ENCODE peak calls at places on chromosomes 13 and 19, in ten cellular contexts. Q, R, X, V, A, M, K, N, E and W are unnamed samples.

GRCh38 chr19:55273978-55274707 is 5.8 kb downstream of the HSPBP1 start:
- DNase-seq in Q (no peak), R (no peak), X (no peak), V (no peak), A (no peak), M (no peak), K (no peak), N (no peak), E (no peak), W (no peak)

GRCh38 chr19:2512523-2513431 is 36.9 kb downstream of the GADD45B start:
- DNase-seq in Q (no peak), R (no peak), X (no peak), V (no peak), A (no peak), M (no peak), K (no peak), N (no peak), E (no peak), W (no peak)

GRCh38 chr13:102198418-102199322 is 203.2 kb downstream of the FGF14 start:
- DNase-seq in Q (no peak), R (no peak), X (no peak), V (no peak), A (no peak), M (peak; percentile 50), K (no peak), N (no peak), E (no peak), W (no peak)

GRCh38 chr13:36548129-36548528 is 115.8 kb downstream of the CCNA1 start:
- DNase-seq in Q (no peak), R (no peak), X (no peak), V (no peak), A (no peak), M (no peak), K (no peak), N (no peak), E (no peak), W (no peak)

GRCh38 chr13:23598371-23598770 is 28.2 kb downstream of the TNFRSF19 start:
- DNase-seq in Q (no peak), R (no peak), X (no peak), V (no peak), A (no peak), M (no peak), K (no peak), N (no peak), E (no peak), W (no peak)

GRCh38 chr13:38662362-38662761 is 24.5 kb upstream of the FREM2 start:
- DNase-seq in Q (no peak), R (no peak), X (peak; percentile 66), V (no peak), A (no peak), M (peak; percentile 21), K (no peak), N (peak; percentile 56), E (no peak), W (no peak)

GRCh38 chr13:87942204-87942603 is 271.0 kb downstream of the SLITRK5 start:
- DNase-seq in Q (no peak), R (no peak), X (no peak), V (no peak), A (no peak), M (no peak), K (no peak), N (no peak), E (no peak), W (no peak)

GRCh38 chr19:45494261-45494916 is 2.5 kb downstream of the RTN2 start:
- DNase-seq in Q (no peak), R (no peak), X (no peak), V (no peak), A (no peak), M (no peak), K (no peak), N (no peak), E (no peak), W (no peak)

GRCh38 chr19:4012092-4012974 is 4.8 kb downstream of the PIAS4 start:
- DNase-seq in Q (no peak), R (no peak), X (no peak), V (no peak), A (no peak), M (no peak), K (no peak), N (no peak), E (no peak), W (no peak)

GRCh38 chr13:34587586-34587985 is 354.5 kb upstream of the NBEA start:
- DNase-seq in Q (no peak), R (no peak), X (no peak), V (no peak), A (no peak), M (no peak), K (no peak), N (no peak), E (peak; percentile 71), W (no peak)

GRCh38 chr19:30609656-30610270 is 237.6 kb downstream of the ZNF536 start:
- DNase-seq in Q (no peak), R (no peak), X (no peak), V (no peak), A (no peak), M (no peak), K (no peak), N (no peak), E (no peak), W (no peak)

GRCh38 chr13:112859128-112859816 is 109.7 kb upstream of the MCF2L start:
- DNase-seq in Q (no peak), R (no peak), X (no peak), V (no peak), A (no peak), M (no peak), K (no peak), N (no peak), E (no peak), W (no peak)

DNA sequence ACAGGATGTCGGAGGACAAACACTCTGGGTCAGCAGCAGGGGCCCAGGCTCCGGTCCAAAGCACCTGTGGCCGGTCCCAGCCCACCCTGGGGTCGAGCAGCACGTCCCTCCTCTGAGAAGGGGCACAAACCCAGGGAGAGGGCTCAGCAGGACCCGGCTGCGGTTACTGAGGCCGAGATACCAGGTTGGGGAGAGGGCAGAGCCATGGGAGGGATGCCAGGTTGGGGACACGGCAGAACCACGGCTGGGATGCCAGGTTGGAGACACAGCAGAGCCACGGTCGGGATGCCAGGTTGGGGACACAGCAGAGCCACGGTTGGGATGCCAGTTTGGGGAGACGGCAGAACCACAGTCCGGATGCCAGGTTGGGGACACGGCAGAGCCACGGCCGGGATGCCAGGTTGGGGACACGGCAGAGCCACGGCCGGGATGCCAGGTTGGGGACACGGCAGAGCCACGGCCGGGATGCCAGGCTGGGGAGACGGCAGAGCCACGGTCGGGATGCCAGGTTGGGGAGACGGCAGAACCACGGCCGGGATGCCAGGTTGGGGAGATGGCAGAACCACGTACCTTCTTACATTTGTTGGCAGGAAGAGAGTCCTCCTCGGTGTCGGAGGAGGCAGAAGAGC is 18.5 kb downstream of the MIER2 start:
- DNase-seq in Q (no peak), R (no peak), X (no peak), V (no peak), A (no peak), M (no peak), K (no peak), N (no peak), E (no peak), W (no peak)
- TF ChIP-seq CTCF in Q (no peak), R (no peak), X (no peak), V (no peak), A (no peak), M (no peak), K (no peak), N (no peak), E (no peak), W (no peak)

GRCh38 chr19:28705008-28705407 is 507.9 kb downstream of the UQCRFS1 start:
- DNase-seq in Q (peak; percentile 18), R (no peak), X (peak; percentile 80), V (peak; percentile 68), A (no peak), M (peak; percentile 83), K (no peak), N (peak; percentile 26), E (no peak), W (no peak)
- TF ChIP-seq CTCF in Q (peak; percentile 28), R (no peak), X (peak; percentile 72), V (peak; percentile 68), A (no peak), M (peak; percentile 82), K (no peak), N (peak; percentile 56), E (peak; percentile 65), W (peak; percentile 30)

GRCh38 chr13:73412933-73413332 is 354.1 kb downstream of the KLF5 start:
- DNase-seq in Q (no peak), R (no peak), X (no peak), V (no peak), A (no peak), M (peak; percentile 87), K (no peak), N (no peak), E (no peak), W (no peak)

GRCh38 chr13:73422973-73423372 is 364.2 kb downstream of the KLF5 start:
- DNase-seq in Q (no peak), R (no peak), X (no peak), V (no peak), A (no peak), M (no peak), K (no peak), N (no peak), E (no peak), W (no peak)

GRCh38 chr13:73421310-73421912 is 362.6 kb downstream of the KLF5 start:
- DNase-seq in Q (no peak), R (no peak), X (no peak), V (no peak), A (no peak), M (peak; percentile 100), K (no peak), N (no peak), E (no peak), W (no peak)

GRCh38 chr13:73416093-73416492 is 357.3 kb downstream of the KLF5 start:
- DNase-seq in Q (no peak), R (no peak), X (no peak), V (no peak), A (no peak), M (no peak), K (no peak), N (no peak), E (no peak), W (no peak)

DNA sequence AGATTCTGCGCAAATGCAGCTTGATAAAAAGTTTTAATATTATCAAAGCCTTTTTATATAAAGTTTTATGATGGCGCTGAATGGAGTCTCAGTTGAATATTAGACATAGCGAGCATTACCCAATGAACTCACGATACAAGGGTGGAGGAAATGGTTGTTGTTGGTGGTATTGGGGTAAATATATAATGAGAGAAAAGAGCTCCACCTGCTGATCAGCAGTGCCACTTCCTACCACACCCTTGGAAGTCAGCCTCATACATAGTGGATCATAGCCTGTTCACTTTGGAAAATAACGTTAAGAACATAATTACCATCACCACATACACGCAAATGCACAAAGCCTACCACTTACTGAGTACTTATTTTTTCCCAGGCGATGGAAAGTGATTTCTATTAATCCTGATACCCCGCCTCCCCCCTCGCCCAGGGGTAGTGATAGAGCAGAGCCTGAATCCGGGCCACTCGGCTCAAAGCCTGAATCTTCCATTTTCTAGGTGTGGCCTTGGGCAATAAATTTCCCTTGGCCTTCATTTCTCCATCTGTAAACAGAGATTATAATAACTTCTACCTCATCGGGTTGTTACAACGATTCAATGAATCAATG is 358.3 kb downstream of the KLF5 start:
- DNase-seq in Q (peak; percentile 6), R (no peak), X (no peak), V (no peak), A (no peak), M (no peak), K (peak; percentile 12), N (no peak), E (no peak), W (no peak)
- TF ChIP-seq CTCF in Q (peak; percentile 50), R (no peak), X (peak; percentile 41), V (peak; percentile 37), A (no peak), M (peak; percentile 38), K (no peak), N (peak; percentile 24), E (peak; percentile 49), W (no peak)

GRCh38 chr13:94617389-94618000 is 15.8 kb downstream of the GPR180 start:
- DNase-seq in Q (peak; percentile 12), R (no peak), X (no peak), V (no peak), A (peak; percentile 46), M (no peak), K (peak; percentile 21), N (peak; percentile 43), E (peak; percentile 34), W (no peak)
- TF ChIP-seq CTCF in Q (peak; percentile 66), R (peak; percentile 71), X (peak; percentile 54), V (peak; percentile 53), A (peak; percentile 60), M (peak; percentile 29), K (peak; percentile 35), N (peak; percentile 56), E (peak; percentile 80), W (peak; percentile 46)